ENCODE peak calls at places on chromosome 9, in seven cellular contexts. L is cardiac fibroblast; P is CD4-positive, alpha-beta memory T cell; I is pancreas; F is GM12878; Y is skeletal muscle cell; A is thyroid gland. O is an unnamed sample.

GRCh38 chr9:114434878-114435311 is 47.1 kb upstream of the AKNA start:
- DNase-seq in L (peak), P (no peak), I (no peak), F (no peak), Y (no peak), A (peak), O (peak)

GRCh38 chr9:87223397-87224246 is 274.0 kb upstream of the DAPK1 start:
- DNase-seq in L (peak), P (no peak), I (no peak), F (no peak), Y (no peak), A (no peak), O (no peak)

GRCh38 chr9:78664370-78664769 is 367.4 kb downstream of the PSAT1 start:
- DNase-seq in L (no peak), P (no peak), I (no peak), F (no peak), Y (no peak), A (no peak), O (no peak)

GRCh38 chr9:17081814-17082213 is 53.0 kb upstream of the CNTLN start:
- DNase-seq in L (no peak), P (no peak), I (no peak), F (no peak), Y (no peak), A (no peak), O (no peak)

GRCh38 chr9:107312651-107313050 is 29.6 kb downstream of the RAD23B start:
- DNase-seq in L (peak), P (no peak), I (no peak), F (no peak), Y (peak), A (no peak), O (no peak)

GRCh38 chr9:113695901-113696300 is 180.2 kb upstream of the ZNF618 start:
- DNase-seq in L (no peak), P (no peak), I (no peak), F (no peak), Y (no peak), A (no peak), O (no peak)

GRCh38 chr9:37667706-37668672 is 17.2 kb downstream of the FRMPD1 start:
- DNase-seq in L (peak), P (no peak), I (no peak), F (no peak), Y (no peak), A (no peak), O (no peak)

GRCh38 chr9:131478421-131478868 is 24.3 kb upstream of the POMT1 start:
- DNase-seq in L (peak), P (peak), I (peak), F (no peak), Y (no peak), A (peak), O (peak)

GRCh38 chr9:130660683-130661460 is 3.5 kb upstream of the PRDM12 start:
- DNase-seq in L (no peak), P (no peak), I (no peak), F (no peak), Y (no peak), A (no peak), O (no peak)

GRCh38 chr9:8895498-8896224 is 1096.1 kb upstream of the DMAC1 start:
- DNase-seq in L (peak), P (no peak), I (no peak), F (no peak), Y (no peak), A (no peak), O (peak)

GRCh38 chr9:23700359-23700758 is 125.7 kb downstream of the ELAVL2 start:
- DNase-seq in L (no peak), P (no peak), I (no peak), F (no peak), Y (no peak), A (no peak), O (no peak)

GRCh38 chr9:3177921-3178320 is 334.0 kb upstream of the PUM3 start:
- DNase-seq in L (no peak), P (no peak), I (no peak), F (no peak), Y (peak), A (no peak), O (no peak)

GRCh38 chr9:3179716-3180115 is 335.8 kb upstream of the PUM3 start:
- DNase-seq in L (no peak), P (no peak), I (no peak), F (no peak), Y (peak), A (no peak), O (no peak)

GRCh38 chr9:3181049-3181953 is 337.4 kb upstream of the PUM3 start:
- DNase-seq in L (no peak), P (peak), I (peak), F (no peak), Y (no peak), A (peak), O (peak)

GRCh38 chr9:3177362-3177761 is 333.5 kb upstream of the PUM3 start:
- DNase-seq in L (no peak), P (no peak), I (no peak), F (no peak), Y (no peak), A (no peak), O (no peak)

GRCh38 chr9:3180696-3181048 is 336.8 kb upstream of the PUM3 start:
- DNase-seq in L (no peak), P (no peak), I (no peak), F (no peak), Y (no peak), A (no peak), O (no peak)
- H3K4me3 ChIP-seq in L (no peak), P (no peak), I (no peak), F (no peak), Y (peak), A (no peak), O (no peak)

GRCh38 chr9:1732670-1733069 is 282.5 kb upstream of the SMARCA2 start:
- DNase-seq in L (no peak), P (no peak), I (no peak), F (no peak), Y (no peak), A (no peak), O (peak)

GRCh38 chr9:1743121-1743710 is 271.9 kb upstream of the SMARCA2 start:
- DNase-seq in L (no peak), P (no peak), I (no peak), F (no peak), Y (no peak), A (no peak), O (no peak)

GRCh38 chr9:1738511-1739100 is 276.5 kb upstream of the SMARCA2 start:
- DNase-seq in L (no peak), P (no peak), I (no peak), F (no peak), Y (no peak), A (no peak), O (no peak)
- H3K4me3 ChIP-seq in L (no peak), P (no peak), I (no peak), F (no peak), Y (no peak), A (no peak), O (no peak)

GRCh38 chr9:76572205-76572550 is 113.2 kb downstream of the GCNT1 start:
- DNase-seq in L (no peak), P (no peak), I (no peak), F (no peak), Y (no peak), A (no peak), O (no peak)
- H3K4me3 ChIP-seq in L (no peak), P (no peak), I (no peak), F (no peak), Y (no peak), A (no peak), O (peak)

GRCh38 chr9:116760636-116761035 is 73.5 kb downstream of the TRIM32 start:
- DNase-seq in L (no peak), P (no peak), I (no peak), F (no peak), Y (no peak), A (no peak), O (no peak)
- H3K4me3 ChIP-seq in L (no peak), P (no peak), I (no peak), F (no peak), Y (no peak), A (no peak), O (no peak)

GRCh38 chr9:72896439-72896838 is 56.4 kb downstream of the ALDH1A1 start:
- DNase-seq in L (no peak), P (no peak), I (no peak), F (no peak), Y (no peak), A (no peak), O (no peak)

GRCh38 chr9:72898784-72899733 is 53.8 kb downstream of the ALDH1A1 start:
- DNase-seq in L (no peak), P (no peak), I (no peak), F (no peak), Y (no peak), A (no peak), O (no peak)

GRCh38 chr9:72897069-72897649 is 55.7 kb downstream of the ALDH1A1 start:
- DNase-seq in L (no peak), P (no peak), I (no peak), F (no peak), Y (no peak), A (no peak), O (no peak)

GRCh38 chr9:72899734-72900477 is 52.9 kb downstream of the ALDH1A1 start:
- DNase-seq in L (no peak), P (no peak), I (no peak), F (no peak), Y (no peak), A (no peak), O (no peak)

DNA sequence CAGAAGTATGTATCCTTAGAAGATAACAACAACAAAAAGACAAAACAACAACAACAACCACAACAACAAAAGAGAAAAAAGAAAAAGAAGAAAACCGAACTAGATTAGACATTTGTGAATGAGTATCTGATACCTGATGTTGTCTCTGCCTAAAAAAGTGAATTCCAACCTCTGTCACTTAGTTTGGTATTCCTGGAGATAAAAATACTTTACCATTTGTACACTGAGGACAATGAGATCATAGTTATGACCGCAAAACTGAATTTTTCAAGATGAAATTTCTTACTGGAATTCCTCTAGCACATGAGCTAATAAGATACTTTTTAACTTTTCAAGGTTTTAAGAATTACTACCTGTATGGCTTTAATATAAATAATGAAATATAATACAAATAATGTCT is 54.5 kb downstream of the ALDH1A1 start:
- DNase-seq in L (no peak), P (no peak), I (no peak), F (no peak), Y (no peak), A (no peak), O (no peak)
- H3K4me3 ChIP-seq in L (no peak), P (no peak), I (no peak), F (no peak), Y (no peak), A (no peak), O (no peak)

GRCh38 chr9:134329576-134329855 is 3.3 kb downstream of the RXRA start:
- DNase-seq in L (no peak), P (no peak), I (no peak), F (no peak), Y (no peak), A (peak), O (no peak)
- H3K4me3 ChIP-seq in L (peak), P (no peak), I (no peak), F (no peak), Y (peak), A (peak), O (no peak)

GRCh38 chr9:112352209-112352608 is 18.8 kb upstream of the PTBP3 start:
- DNase-seq in L (no peak), P (no peak), I (no peak), F (no peak), Y (no peak), A (no peak), O (no peak)

GRCh38 chr9:112348257-112348992 is 15.0 kb upstream of the PTBP3 start:
- DNase-seq in L (peak), P (peak), I (peak), F (no peak), Y (no peak), A (peak), O (no peak)

GRCh38 chr9:112354081-112354743 is 20.8 kb upstream of the PTBP3 start:
- DNase-seq in L (no peak), P (no peak), I (no peak), F (no peak), Y (no peak), A (no peak), O (no peak)

GRCh38 chr9:112351184-112351583 is 17.8 kb upstream of the PTBP3 start:
- DNase-seq in L (no peak), P (no peak), I (no peak), F (no peak), Y (no peak), A (no peak), O (no peak)

GRCh38 chr9:112348993-112349333 is 15.5 kb upstream of the PTBP3 start:
- DNase-seq in L (no peak), P (no peak), I (no peak), F (no peak), Y (no peak), A (no peak), O (no peak)
- H3K4me3 ChIP-seq in L (peak), P (no peak), I (no peak), F (peak), Y (peak), A (no peak), O (no peak)

GRCh38 chr9:136625101-136626065 is 37.3 kb upstream of the EGFL7 start:
- DNase-seq in L (peak), P (no peak), I (peak), F (no peak), Y (no peak), A (peak), O (peak)
- H3K4me3 ChIP-seq in L (no peak), P (no peak), I (no peak), F (no peak), Y (no peak), A (no peak), O (no peak)

GRCh38 chr9:14312721-14313377 is 1.1 kb downstream of the NFIB start:
- DNase-seq in L (peak), P (no peak), I (peak), F (no peak), Y (no peak), A (peak), O (no peak)
- H3K4me3 ChIP-seq in L (peak), P (no peak), I (peak), F (no peak), Y (peak), A (peak), O (no peak)

GRCh38 chr9:34592895-34593601 is 3.5 kb upstream of the CNTFR start:
- DNase-seq in L (peak), P (no peak), I (no peak), F (no peak), Y (no peak), A (peak), O (no peak)

GRCh38 chr9:34591091-34591910 is 1.8 kb upstream of the CNTFR start:
- DNase-seq in L (peak), P (peak), I (peak), F (no peak), Y (peak), A (peak), O (peak)

GRCh38 chr9:34594177-34594576 is 4.7 kb upstream of the CNTFR start:
- DNase-seq in L (no peak), P (no peak), I (no peak), F (no peak), Y (no peak), A (no peak), O (no peak)

GRCh38 chr9:34590376-34591090 is 1.0 kb upstream of the CNTFR start:
- DNase-seq in L (peak), P (no peak), I (no peak), F (no peak), Y (no peak), A (peak), O (no peak)

DNA sequence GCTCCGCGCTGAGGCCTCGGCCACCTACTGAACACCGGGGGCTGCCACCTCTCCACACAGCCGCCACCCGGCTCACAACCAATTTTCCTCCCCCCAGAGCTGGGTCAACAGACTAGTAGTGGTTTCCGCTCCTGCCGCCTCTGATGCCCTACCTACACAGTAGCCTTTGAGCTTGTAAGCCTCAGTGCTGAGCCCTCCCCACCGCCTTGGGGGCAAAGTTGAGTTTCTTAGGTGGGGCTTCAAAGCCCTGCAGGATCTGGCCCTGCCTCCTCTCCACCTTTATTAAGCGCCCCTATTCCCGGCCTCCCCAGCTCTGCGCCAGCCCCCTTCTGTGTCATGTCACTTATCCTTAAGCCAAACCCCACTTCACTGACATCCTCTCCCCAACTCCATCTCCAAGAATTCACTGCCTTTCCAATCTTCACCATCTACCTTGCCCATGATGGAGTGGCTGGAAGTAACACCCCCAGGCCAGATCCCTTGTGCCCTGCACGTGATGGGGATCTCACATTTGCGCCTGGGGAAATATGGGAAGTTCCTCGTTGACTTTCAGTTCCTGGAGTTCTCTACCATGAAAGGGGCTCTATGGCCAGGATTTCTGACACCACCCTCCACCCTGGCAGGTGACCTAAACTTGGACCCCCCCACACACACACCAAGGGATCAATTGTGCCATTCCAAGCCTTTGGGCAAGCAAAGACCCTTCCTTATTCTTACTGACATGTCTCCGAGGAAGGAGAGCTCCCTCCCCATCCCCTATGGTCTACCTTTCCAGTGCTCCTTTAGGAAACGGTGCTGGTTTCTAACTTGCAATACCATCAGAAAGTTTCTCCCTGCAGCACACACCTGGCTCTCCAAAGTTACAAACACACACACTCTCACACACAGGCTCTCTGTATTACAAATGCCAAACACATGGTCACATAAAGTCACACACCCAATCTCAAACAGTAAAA is 2.7 kb upstream of the CNTFR start:
- DNase-seq in L (no peak), P (no peak), I (no peak), F (no peak), Y (no peak), A (no peak), O (no peak)
- H3K4me3 ChIP-seq in L (no peak), P (peak), I (no peak), F (no peak), Y (no peak), A (no peak), O (no peak)

O was measured in GM12865.